ENCODE peak calls at places on chromosome 7, in eight cellular contexts. One of them, this sample, is unnamed. For H3K4me1, the result is how much of the 10 kb centered on the place peaks cover.

GRCh38 chr7:102208826-102209225 is 77.8 kb upstream of the SH2B2 start:
- DNase-seq in prostate gland: no peak
- DNase-seq in H1: no peak
- DNase-seq in Panc1: no peak
- DNase-seq in transverse colon: peak
- DNase-seq in endothelial cell of umbilical vein: no peak
- DNase-seq in SK-N-SH: no peak
- DNase-seq in esophagus muscularis mucosa: no peak
- DNase-seq in this sample: no peak

GRCh38 chr7:95199779-95200558 is 124.4 kb downstream of the PON1 start:
- DNase-seq in Panc1: peak
- DNase-seq in transverse colon: peak
- DNase-seq in endothelial cell of umbilical vein: peak
- DNase-seq in SK-N-SH: peak
- DNase-seq in esophagus muscularis mucosa: no peak
- DNase-seq in prostate gland: peak
- DNase-seq in H1: no peak
- DNase-seq in this sample: peak

GRCh38 chr7:22147113-22147512 is 201.4 kb upstream of the CDCA7L start:
- DNase-seq in SK-N-SH: peak
- DNase-seq in Panc1: no peak
- DNase-seq in H1: no peak
- DNase-seq in endothelial cell of umbilical vein: no peak
- DNase-seq in esophagus muscularis mucosa: no peak
- DNase-seq in transverse colon: no peak
- DNase-seq in prostate gland: no peak
- DNase-seq in this sample: no peak

GRCh38 chr7:79454325-79454960 is 976 bp upstream of the MAGI2 start:
- DNase-seq in SK-N-SH: no peak
- DNase-seq in transverse colon: peak
- DNase-seq in prostate gland: peak
- DNase-seq in Panc1: no peak
- DNase-seq in H1: peak
- DNase-seq in endothelial cell of umbilical vein: no peak
- DNase-seq in esophagus muscularis mucosa: no peak
- DNase-seq in this sample: peak

GRCh38 chr7:26694713-26695112 is 169.7 kb downstream of the SKAP2 start:
- DNase-seq in transverse colon: no peak
- DNase-seq in H1: no peak
- DNase-seq in prostate gland: no peak
- DNase-seq in esophagus muscularis mucosa: no peak
- DNase-seq in SK-N-SH: no peak
- DNase-seq in Panc1: no peak
- DNase-seq in endothelial cell of umbilical vein: no peak
- DNase-seq in this sample: no peak

GRCh38 chr7:130063036-130063435 is 7.3 kb upstream of the KLHDC10 start:
- DNase-seq in endothelial cell of umbilical vein: peak
- DNase-seq in SK-N-SH: peak
- DNase-seq in H1: peak
- DNase-seq in Panc1: no peak
- DNase-seq in transverse colon: peak
- DNase-seq in prostate gland: no peak
- DNase-seq in esophagus muscularis mucosa: no peak
- DNase-seq in this sample: no peak

GRCh38 chr7:7152315-7152714 is 30.0 kb upstream of the C1GALT1 start:
- DNase-seq in prostate gland: no peak
- DNase-seq in H1: no peak
- DNase-seq in endothelial cell of umbilical vein: no peak
- DNase-seq in esophagus muscularis mucosa: no peak
- DNase-seq in SK-N-SH: no peak
- DNase-seq in transverse colon: no peak
- DNase-seq in Panc1: no peak
- DNase-seq in this sample: no peak

GRCh38 chr7:2036786-2037185 is 196.0 kb downstream of the MAD1L1 start:
- DNase-seq in endothelial cell of umbilical vein: no peak
- DNase-seq in H1: no peak
- DNase-seq in prostate gland: no peak
- DNase-seq in transverse colon: no peak
- DNase-seq in esophagus muscularis mucosa: no peak
- DNase-seq in Panc1: no peak
- DNase-seq in SK-N-SH: peak
- DNase-seq in this sample: no peak

GRCh38 chr7:106644999-106645398 is 16.0 kb downstream of the CCDC71L start:
- DNase-seq in H1: no peak
- DNase-seq in endothelial cell of umbilical vein: no peak
- DNase-seq in SK-N-SH: no peak
- DNase-seq in Panc1: no peak
- DNase-seq in esophagus muscularis mucosa: no peak
- DNase-seq in prostate gland: no peak
- DNase-seq in transverse colon: no peak
- DNase-seq in this sample: no peak

GRCh38 chr7:8184241-8184640 is 77.7 kb downstream of the ICA1 start:
- DNase-seq in transverse colon: no peak
- DNase-seq in H1: no peak
- DNase-seq in prostate gland: no peak
- DNase-seq in esophagus muscularis mucosa: no peak
- DNase-seq in endothelial cell of umbilical vein: no peak
- DNase-seq in SK-N-SH: no peak
- DNase-seq in Panc1: no peak
- DNase-seq in this sample: no peak

GRCh38 chr7:105876964-105877601 is 684 bp upstream of the ATXN7L1 start:
- DNase-seq in esophagus muscularis mucosa: peak
- DNase-seq in SK-N-SH: peak
- DNase-seq in prostate gland: peak
- DNase-seq in transverse colon: peak
- DNase-seq in Panc1: no peak
- DNase-seq in endothelial cell of umbilical vein: peak
- DNase-seq in H1: peak
- DNase-seq in this sample: no peak

GRCh38 chr7:43933902-43934560 is 7.8 kb downstream of the UBE2D4 start:
- DNase-seq in transverse colon: no peak
- DNase-seq in H1: no peak
- DNase-seq in prostate gland: no peak
- DNase-seq in SK-N-SH: no peak
- DNase-seq in endothelial cell of umbilical vein: no peak
- DNase-seq in Panc1: no peak
- DNase-seq in esophagus muscularis mucosa: no peak
- DNase-seq in this sample: no peak

GRCh38 chr7:12653127-12653917 is 34.1 kb upstream of the ARL4A start:
- DNase-seq in H1: no peak
- DNase-seq in endothelial cell of umbilical vein: peak
- DNase-seq in transverse colon: no peak
- DNase-seq in Panc1: no peak
- DNase-seq in esophagus muscularis mucosa: no peak
- DNase-seq in SK-N-SH: no peak
- DNase-seq in prostate gland: no peak
- DNase-seq in this sample: no peak

GRCh38 chr7:79534128-79534527 is 80.7 kb upstream of the MAGI2 start:
- DNase-seq in H1: no peak
- DNase-seq in esophagus muscularis mucosa: no peak
- DNase-seq in transverse colon: no peak
- DNase-seq in SK-N-SH: no peak
- DNase-seq in prostate gland: no peak
- DNase-seq in Panc1: no peak
- DNase-seq in endothelial cell of umbilical vein: no peak
- DNase-seq in this sample: no peak

GRCh38 chr7:69504733-69505132 is 93.5 kb upstream of the AUTS2 start:
- DNase-seq in SK-N-SH: no peak
- DNase-seq in Panc1: no peak
- DNase-seq in prostate gland: no peak
- DNase-seq in endothelial cell of umbilical vein: no peak
- DNase-seq in H1: no peak
- DNase-seq in esophagus muscularis mucosa: no peak
- DNase-seq in transverse colon: no peak
- DNase-seq in this sample: no peak

GRCh38 chr7:15747187-15748111 is 61.0 kb upstream of the MEOX2 start:
- DNase-seq in Panc1: no peak
- DNase-seq in endothelial cell of umbilical vein: no peak
- DNase-seq in SK-N-SH: no peak
- DNase-seq in transverse colon: no peak
- DNase-seq in esophagus muscularis mucosa: no peak
- DNase-seq in prostate gland: no peak
- DNase-seq in H1: no peak
- DNase-seq in this sample: no peak

DNA sequence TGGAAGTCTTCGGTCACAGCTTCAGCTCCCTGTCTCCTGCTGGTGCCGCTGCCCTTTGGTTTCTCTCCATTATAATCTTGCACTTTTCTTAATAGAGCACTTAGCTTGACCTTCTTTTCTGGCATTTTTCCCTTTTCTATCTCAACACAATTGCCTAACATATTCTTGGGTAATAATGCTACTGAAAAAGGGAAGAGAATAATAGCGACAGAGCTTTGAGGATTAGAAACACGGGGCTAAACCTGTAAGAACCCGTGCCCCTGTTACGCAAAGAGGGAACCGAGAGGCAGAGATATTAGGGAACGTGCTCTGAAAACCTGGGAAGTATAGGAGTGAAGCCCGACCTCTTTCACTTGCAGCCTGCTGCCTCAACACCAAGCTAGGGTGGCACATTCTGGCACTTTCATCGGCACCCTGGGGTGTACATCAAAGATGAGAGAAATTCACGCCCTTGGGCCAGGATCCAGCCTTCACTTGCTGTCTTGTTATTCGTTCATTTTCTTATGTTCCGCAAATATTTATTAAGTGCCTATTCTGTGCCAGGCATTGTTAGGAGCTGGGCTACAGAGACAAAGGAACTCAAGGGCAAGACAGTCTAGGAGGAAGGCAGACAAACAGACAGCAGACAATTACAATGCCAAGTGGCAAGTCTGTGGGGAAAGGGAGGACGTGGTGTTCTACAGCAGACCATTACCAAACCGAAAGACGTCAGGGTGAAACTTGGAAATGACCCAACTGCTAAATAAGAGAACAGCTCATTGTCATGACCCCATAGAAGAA is 33.0 kb upstream of the GALNTL5 start:
- DNase-seq in esophagus muscularis mucosa: no peak
- DNase-seq in SK-N-SH: no peak
- DNase-seq in transverse colon: no peak
- DNase-seq in prostate gland: peak
- DNase-seq in Panc1: no peak
- DNase-seq in H1: no peak
- DNase-seq in endothelial cell of umbilical vein: no peak
- DNase-seq in this sample: peak
- TF ChIP-seq POLR2AphosphoS5 in esophagus muscularis mucosa: no peak
- TF ChIP-seq POLR2AphosphoS5 in SK-N-SH: no peak
- TF ChIP-seq POLR2AphosphoS5 in transverse colon: no peak
- TF ChIP-seq POLR2AphosphoS5 in prostate gland: peak
- TF ChIP-seq POLR2AphosphoS5 in Panc1: no peak
- TF ChIP-seq POLR2AphosphoS5 in H1: no peak
- TF ChIP-seq POLR2AphosphoS5 in endothelial cell of umbilical vein: no peak
- TF ChIP-seq POLR2AphosphoS5 in this sample: no peak

DNA sequence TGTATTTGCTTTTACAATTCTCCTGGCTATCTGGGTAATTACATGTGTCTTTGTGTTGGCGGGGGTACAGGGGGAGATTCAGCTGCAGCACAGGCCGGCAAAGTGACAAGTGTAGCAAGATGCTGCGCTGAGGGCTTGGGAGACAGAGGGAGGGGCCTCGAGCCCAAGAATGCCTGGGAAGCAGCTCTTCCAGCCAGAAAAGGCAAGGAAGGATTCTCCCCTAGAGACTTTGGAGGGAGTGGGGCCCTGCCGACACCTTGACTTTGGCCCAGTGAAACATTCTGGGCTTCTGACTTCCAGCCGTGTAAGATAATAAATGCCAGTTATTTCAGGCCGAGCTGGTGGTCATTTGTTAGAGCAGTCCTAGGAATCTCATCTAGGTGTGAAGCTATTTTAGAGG is 7.2 kb upstream of the REPIN1 start:
- DNase-seq in SK-N-SH: no peak
- DNase-seq in endothelial cell of umbilical vein: no peak
- DNase-seq in esophagus muscularis mucosa: no peak
- DNase-seq in transverse colon: no peak
- DNase-seq in Panc1: no peak
- DNase-seq in prostate gland: no peak
- DNase-seq in H1: no peak
- DNase-seq in this sample: no peak
- H3K4me1 ChIP-seq in SK-N-SH: under half
- H3K4me1 ChIP-seq in endothelial cell of umbilical vein: under half
- H3K4me1 ChIP-seq in esophagus muscularis mucosa: under half
- H3K4me1 ChIP-seq in transverse colon: under half
- H3K4me1 ChIP-seq in Panc1: under half
- H3K4me1 ChIP-seq in prostate gland: under half
- H3K4me1 ChIP-seq in H1: under half
- H3K4me1 ChIP-seq in this sample: under half

GRCh38 chr7:116211006-116211912 is 920 bp downstream of the TES start:
- DNase-seq in transverse colon: peak
- DNase-seq in esophagus muscularis mucosa: peak
- DNase-seq in H1: peak
- DNase-seq in SK-N-SH: peak
- DNase-seq in prostate gland: peak
- DNase-seq in endothelial cell of umbilical vein: peak
- DNase-seq in Panc1: peak
- DNase-seq in this sample: peak
- TF ChIP-seq POLR2AphosphoS5 in transverse colon: peak
- TF ChIP-seq POLR2AphosphoS5 in esophagus muscularis mucosa: peak
- TF ChIP-seq POLR2AphosphoS5 in H1: no peak
- TF ChIP-seq POLR2AphosphoS5 in SK-N-SH: no peak
- TF ChIP-seq POLR2AphosphoS5 in prostate gland: peak
- TF ChIP-seq POLR2AphosphoS5 in endothelial cell of umbilical vein: peak
- TF ChIP-seq POLR2AphosphoS5 in Panc1: peak
- TF ChIP-seq POLR2AphosphoS5 in this sample: peak

DNA sequence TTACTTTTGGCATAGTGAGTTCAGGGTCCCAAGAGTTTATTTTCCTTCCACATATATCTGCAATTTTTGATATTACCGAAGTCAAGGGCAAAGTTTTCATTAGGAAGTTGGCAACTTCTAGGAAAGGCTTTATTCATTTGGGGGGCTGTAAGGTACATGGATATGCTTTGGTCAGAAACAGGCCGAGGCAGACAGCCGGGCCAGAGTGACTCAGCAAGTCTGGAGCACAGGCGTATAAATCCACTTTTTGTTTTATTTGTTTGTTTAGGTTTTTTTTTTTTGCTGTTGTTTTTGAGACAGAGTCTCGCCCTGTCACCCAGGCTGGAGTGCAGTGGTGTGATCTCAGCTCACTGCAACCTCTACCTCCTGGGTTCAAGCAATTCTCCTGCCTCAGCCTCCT is 3.7 kb downstream of the ZNF680 start:
- DNase-seq in H1: no peak
- DNase-seq in transverse colon: no peak
- DNase-seq in SK-N-SH: no peak
- DNase-seq in esophagus muscularis mucosa: no peak
- DNase-seq in endothelial cell of umbilical vein: peak
- DNase-seq in Panc1: no peak
- DNase-seq in prostate gland: peak
- DNase-seq in this sample: no peak
- H3K4me1 ChIP-seq in H1: under half
- H3K4me1 ChIP-seq in transverse colon: under half
- H3K4me1 ChIP-seq in SK-N-SH: under half
- H3K4me1 ChIP-seq in esophagus muscularis mucosa: half or more
- H3K4me1 ChIP-seq in endothelial cell of umbilical vein: under half
- H3K4me1 ChIP-seq in Panc1: under half
- H3K4me1 ChIP-seq in prostate gland: under half
- H3K4me1 ChIP-seq in this sample: under half